ENCODE peak calls at places on chromosomes 2 and 18, in nine cellular contexts. N, O, D, R, W, A, F, X and L are unnamed samples.

GRCh38 chr18:74731097-74731496 is 133.4 kb downstream of the ZNF407 start:
- DNase-seq in N (no peak), O (no peak), D (no peak), R (no peak), W (no peak), A (no peak), F (peak; percentile 41), X (no peak), L (no peak)

GRCh38 chr2:30221531-30221930 is 9.8 kb upstream of the LBH start:
- DNase-seq in N (no peak), O (no peak), D (no peak), R (no peak), W (no peak), A (no peak), F (peak; percentile 24), X (no peak), L (no peak)

GRCh38 chr2:204357175-204357695 is 188.0 kb upstream of the PARD3B start:
- DNase-seq in N (no peak), O (no peak), D (no peak), R (no peak), W (no peak), A (no peak), F (no peak), X (no peak), L (no peak)

GRCh38 chr2:177088542-177088941 is 124.1 kb upstream of the HNRNPA3 start:
- DNase-seq in N (no peak), O (no peak), D (no peak), R (no peak), W (no peak), A (no peak), F (no peak), X (no peak), L (no peak)

GRCh38 chr2:124112255-124112654 is 87.2 kb downstream of the CNTNAP5 start:
- DNase-seq in N (no peak), O (no peak), D (no peak), R (no peak), W (no peak), A (no peak), F (no peak), X (no peak), L (no peak)

GRCh38 chr2:105575626-105576025 is 169.1 kb upstream of the NCK2 start:
- DNase-seq in N (no peak), O (no peak), D (no peak), R (no peak), W (no peak), A (no peak), F (no peak), X (no peak), L (no peak)

GRCh38 chr2:112345030-112346027 is 69.9 kb downstream of the ZC3H6 start:
- DNase-seq in N (no peak), O (no peak), D (no peak), R (no peak), W (no peak), A (peak; percentile 7), F (no peak), X (no peak), L (no peak)

GRCh38 chr2:237486819-237487448 is at the start of gene MLPH:
- DNase-seq in N (no peak), O (peak; percentile 82), D (peak; percentile 80), R (peak; percentile 91), W (no peak), A (peak; percentile 52), F (peak; percentile 69), X (no peak), L (no peak)

GRCh38 chr2:20241973-20242726 is 17.2 kb upstream of the SDC1 start:
- DNase-seq in N (no peak), O (no peak), D (no peak), R (no peak), W (no peak), A (peak; percentile 50), F (no peak), X (no peak), L (no peak)

GRCh38 chr2:47654790-47655562 is 128.0 kb upstream of the MSH6 start:
- DNase-seq in N (no peak), O (peak; percentile 54), D (no peak), R (no peak), W (peak; percentile 75), A (no peak), F (peak; percentile 45), X (no peak), L (no peak)

DNA sequence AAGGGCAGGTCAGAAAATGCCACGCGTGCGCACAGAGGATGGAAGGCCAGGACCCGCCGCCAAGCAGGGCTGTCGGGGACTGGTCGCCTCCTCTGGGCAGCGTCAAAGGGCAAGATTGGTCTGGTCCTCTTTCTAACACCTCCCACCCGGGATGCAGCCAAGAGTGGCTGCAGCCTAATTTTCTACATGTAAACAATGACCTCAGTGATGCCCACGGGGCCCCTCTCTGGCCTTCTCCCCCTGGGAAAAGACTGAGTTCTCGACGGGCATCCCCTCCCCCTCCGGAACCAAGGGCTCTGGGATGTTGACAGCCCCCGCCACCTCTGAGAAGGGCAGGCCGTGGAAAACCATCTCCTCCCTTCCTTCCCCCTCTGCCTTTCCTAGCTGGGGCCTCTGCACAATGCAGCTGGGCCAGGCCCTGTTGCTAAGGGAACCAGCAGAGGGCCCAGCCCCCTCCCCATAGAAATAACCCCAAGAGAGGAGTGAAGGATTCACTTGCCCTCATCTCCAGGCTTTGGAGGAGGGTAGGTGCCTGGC is 80.0 kb upstream of the ZNF532 start:
- DNase-seq in N (no peak), O (no peak), D (no peak), R (no peak), W (no peak), A (peak; percentile 50), F (no peak), X (peak; percentile 77), L (no peak)
- H3K4me1 ChIP-seq in N (peaks cover 46% of the 10 kb centered on the region), O (peaks cover 26% of the 10 kb centered on the region), D (peaks cover 3% of the 10 kb centered on the region), R (peaks cover 10% of the 10 kb centered on the region), W (peaks cover 6% of the 10 kb centered on the region), A (peaks cover 63% of the 10 kb centered on the region), F (peaks cover 45% of the 10 kb centered on the region), X (peaks cover 33% of the 10 kb centered on the region), L (no peaks in the 10 kb centered on the region)

GRCh38 chr2:165582409-165582808 is 112.9 kb downstream of the CSRNP3 start:
- DNase-seq in N (no peak), O (no peak), D (no peak), R (no peak), W (no peak), A (no peak), F (no peak), X (no peak), L (no peak)

GRCh38 chr2:165582863-165583506 is 113.5 kb downstream of the CSRNP3 start:
- DNase-seq in N (no peak), O (no peak), D (no peak), R (no peak), W (no peak), A (no peak), F (no peak), X (no peak), L (no peak)

GRCh38 chr2:165584126-165584525 is 114.6 kb downstream of the CSRNP3 start:
- DNase-seq in N (no peak), O (no peak), D (no peak), R (no peak), W (no peak), A (no peak), F (no peak), X (no peak), L (no peak)

GRCh38 chr2:165587335-165587938 is 117.9 kb downstream of the CSRNP3 start:
- DNase-seq in N (no peak), O (no peak), D (no peak), R (no peak), W (no peak), A (no peak), F (no peak), X (no peak), L (no peak)

GRCh38 chr2:165586019-165586418 is 116.5 kb downstream of the CSRNP3 start:
- DNase-seq in N (no peak), O (no peak), D (no peak), R (no peak), W (no peak), A (no peak), F (peak; percentile 3), X (no peak), L (no peak)
- H3K4me1 ChIP-seq in N (no peaks in the 10 kb centered on the region), O (peaks cover 7% of the 10 kb centered on the region), D (no peaks in the 10 kb centered on the region), R (peaks cover 5% of the 10 kb centered on the region), W (no peaks in the 10 kb centered on the region), A (no peaks in the 10 kb centered on the region), F (no peaks in the 10 kb centered on the region), X (peaks cover 17% of the 10 kb centered on the region), L (no peaks in the 10 kb centered on the region)

GRCh38 chr2:55114597-55114996 is 64.3 kb upstream of the RTN4 start:
- DNase-seq in N (no peak), O (no peak), D (no peak), R (no peak), W (no peak), A (no peak), F (no peak), X (no peak), L (no peak)
- H3K4me1 ChIP-seq in N (peaks cover 14% of the 10 kb centered on the region), O (peaks cover 43% of the 10 kb centered on the region), D (peaks cover 10% of the 10 kb centered on the region), R (peaks cover 27% of the 10 kb centered on the region), W (peaks cover 12% of the 10 kb centered on the region), A (peaks cover 73% of the 10 kb centered on the region), F (peaks cover 9% of the 10 kb centered on the region), X (peaks cover 26% of the 10 kb centered on the region), L (peaks cover 8% of the 10 kb centered on the region)

DNA sequence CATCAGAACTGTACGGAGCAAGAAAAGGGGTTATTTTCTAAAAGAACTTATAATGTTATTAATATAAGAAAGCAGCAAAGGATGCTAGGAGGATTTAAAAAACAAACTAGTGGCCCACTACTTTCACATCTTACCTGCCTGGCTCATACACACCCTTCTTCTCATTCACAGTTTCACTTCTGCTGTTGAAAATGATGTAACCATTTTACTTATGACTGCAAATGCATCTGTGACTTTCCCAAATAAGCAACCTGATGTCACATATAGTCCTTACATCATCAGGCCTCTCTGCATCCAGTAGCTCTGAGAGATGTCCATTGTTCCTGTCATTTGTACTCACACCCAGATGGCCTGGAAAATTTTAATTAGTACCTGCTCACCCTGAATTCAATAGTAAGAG is 101.8 kb upstream of the MYO3B start:
- DNase-seq in N (no peak), O (no peak), D (no peak), R (no peak), W (no peak), A (no peak), F (no peak), X (no peak), L (no peak)
- H3K4me1 ChIP-seq in N (peaks cover 5% of the 10 kb centered on the region), O (peaks cover 5% of the 10 kb centered on the region), D (peaks cover 10% of the 10 kb centered on the region), R (peaks cover 8% of the 10 kb centered on the region), W (no peaks in the 10 kb centered on the region), A (no peaks in the 10 kb centered on the region), F (peaks cover 8% of the 10 kb centered on the region), X (no peaks in the 10 kb centered on the region), L (no peaks in the 10 kb centered on the region)

GRCh38 chr2:80028051-80028450 is 276.5 kb downstream of the LRRTM1 start:
- DNase-seq in N (no peak), O (no peak), D (no peak), R (no peak), W (no peak), A (no peak), F (no peak), X (no peak), L (no peak)
- H3K4me1 ChIP-seq in N (no peaks in the 10 kb centered on the region), O (no peaks in the 10 kb centered on the region), D (no peaks in the 10 kb centered on the region), R (no peaks in the 10 kb centered on the region), W (no peaks in the 10 kb centered on the region), A (no peaks in the 10 kb centered on the region), F (no peaks in the 10 kb centered on the region), X (no peaks in the 10 kb centered on the region), L (peaks cover 26% of the 10 kb centered on the region)

GRCh38 chr18:46179306-46179705 is 75.1 kb downstream of the HAUS1 start:
- DNase-seq in N (no peak), O (no peak), D (no peak), R (no peak), W (no peak), A (no peak), F (no peak), X (no peak), L (no peak)
- H3K4me1 ChIP-seq in N (peaks cover 12% of the 10 kb centered on the region), O (peaks cover 46% of the 10 kb centered on the region), D (peaks cover 30% of the 10 kb centered on the region), R (peaks cover 24% of the 10 kb centered on the region), W (peaks cover 34% of the 10 kb centered on the region), A (peaks cover 24% of the 10 kb centered on the region), F (no peaks in the 10 kb centered on the region), X (peaks cover 32% of the 10 kb centered on the region), L (peaks cover 32% of the 10 kb centered on the region)